ENCODE peak calls at places on chromosomes 3 and 15, in eight cellular contexts. B is HCT116; R is GM23248; W is mucosa of descending colon; H is CD8-positive, alpha-beta T cell; C is NT2/D1; O is right cardiac atrium; Q is ovary. K is an unnamed sample. For H3K9me3, the result is how much of the 10 kb centered on the place peaks cover.

GRCh38 chr3:71581981-71582611 is 1.4 kb downstream of the FOXP1 start:
- DNase-seq in Q (peak), H (peak), C (peak), W (peak), B (no peak), R (peak), O (peak), K (peak)

GRCh38 chr15:70096215-70096974 is 1.3 kb downstream of the TLE3 start:
- DNase-seq in Q (peak), H (peak), R (peak), C (no peak), B (no peak), O (peak), W (peak), K (peak)

GRCh38 chr15:85010114-85010471 is 28.4 kb downstream of the PDE8A start:
- DNase-seq in C (no peak), R (no peak), O (no peak), B (no peak), H (no peak), Q (no peak), W (no peak), K (no peak)

GRCh38 chr3:27712136-27713065 is 9.7 kb downstream of the EOMES start:
- DNase-seq in C (peak), R (peak), Q (peak), O (peak), W (peak), H (peak), B (peak), K (peak)

GRCh38 chr3:32816439-32817194 is 1.2 kb upstream of the TRIM71 start:
- DNase-seq in Q (no peak), W (no peak), O (no peak), H (no peak), R (peak), C (peak), B (no peak), K (no peak)

GRCh38 chr3:135792174-135792573 is 173.4 kb upstream of the PPP2R3A start:
- DNase-seq in Q (no peak), R (no peak), O (no peak), C (no peak), W (no peak), H (no peak), B (no peak), K (no peak)

GRCh38 chr3:188262913-188263683 is 109.1 kb downstream of the LPP start:
- DNase-seq in W (no peak), C (no peak), Q (no peak), B (no peak), H (no peak), R (peak), O (peak), K (no peak)

GRCh38 chr3:48500656-48501055 is 3.3 kb downstream of the SHISA5 start:
- DNase-seq in R (no peak), H (no peak), Q (no peak), B (no peak), C (no peak), O (no peak), W (no peak), K (no peak)

GRCh38 chr3:179801263-179801662 is 148.4 kb downstream of the USP13 start:
- DNase-seq in H (no peak), C (no peak), B (no peak), O (no peak), R (peak), Q (no peak), W (no peak), K (no peak)

GRCh38 chr3:174051191-174051590 is 653.6 kb downstream of the NLGN1 start:
- DNase-seq in H (no peak), R (no peak), C (peak), O (no peak), W (no peak), Q (no peak), B (no peak), K (no peak)

GRCh38 chr15:39616731-39617455 is 36.0 kb downstream of the THBS1 start:
- DNase-seq in Q (no peak), W (no peak), H (no peak), O (no peak), B (no peak), R (peak), C (no peak), K (no peak)

GRCh38 chr15:85048430-85048829 is 66.8 kb downstream of the PDE8A start:
- DNase-seq in R (peak), H (no peak), W (no peak), Q (no peak), C (no peak), B (no peak), O (no peak), K (no peak)

GRCh38 chr3:133295199-133295901 is 104.5 kb upstream of the BFSP2 start:
- DNase-seq in W (no peak), O (no peak), Q (no peak), B (no peak), C (no peak), H (no peak), R (peak), K (no peak)

GRCh38 chr3:7144696-7145308 is 283.9 kb downstream of the GRM7 start:
- DNase-seq in H (no peak), B (peak), W (peak), C (peak), Q (no peak), O (no peak), R (peak), K (no peak)

GRCh38 chr15:64209680-64210334 is 47.0 kb upstream of the PPIB start:
- DNase-seq in W (peak), O (no peak), R (peak), C (no peak), H (no peak), B (peak), Q (no peak), K (no peak)

GRCh38 chr3:118863731-118864322 is 170.8 kb downstream of the IGSF11 start:
- DNase-seq in O (no peak), Q (no peak), C (peak), W (no peak), H (no peak), B (peak), R (peak), K (no peak)

GRCh38 chr15:59292393-59292792 is 80.3 kb downstream of the MYO1E start:
- DNase-seq in O (no peak), H (no peak), C (no peak), Q (no peak), R (no peak), B (no peak), W (no peak), K (no peak)

GRCh38 chr15:40155270-40155910 is 5.5 kb upstream of the BUB1B start:
- DNase-seq in O (no peak), C (no peak), W (peak), H (no peak), R (no peak), B (no peak), Q (no peak), K (no peak)

GRCh38 chr3:60829058-60829457 is 422.2 kb downstream of the FHIT start:
- DNase-seq in C (no peak), O (no peak), R (no peak), Q (no peak), H (no peak), W (no peak), B (no peak), K (no peak)

GRCh38 chr15:39195988-39196486 is 384.8 kb upstream of the THBS1 start:
- DNase-seq in H (no peak), R (peak), B (no peak), W (no peak), O (no peak), C (no peak), Q (no peak), K (no peak)

GRCh38 chr3:47605646-47606045 is 27.0 kb upstream of the CSPG5 start:
- DNase-seq in Q (no peak), H (no peak), C (no peak), B (no peak), W (peak), R (peak), O (no peak), K (no peak)

GRCh38 chr3:161474691-161475090 is 21.9 kb upstream of the OTOL1 start:
- DNase-seq in H (no peak), W (no peak), R (no peak), B (no peak), Q (no peak), C (no peak), O (no peak), K (no peak)

GRCh38 chr3:49260711-49261357 is 16.2 kb downstream of the C3orf62 start:
- DNase-seq in B (peak), W (no peak), R (no peak), H (no peak), Q (peak), C (no peak), O (no peak), K (no peak)

GRCh38 chr15:68687136-68687735 is 108.4 kb downstream of the CORO2B start:
- DNase-seq in R (no peak), W (no peak), C (no peak), Q (no peak), O (no peak), H (no peak), B (no peak), K (no peak)

GRCh38 chr3:37969601-37970100 is 20.9 kb upstream of the VILL start:
- DNase-seq in W (no peak), C (no peak), B (no peak), Q (no peak), H (no peak), O (peak), R (no peak), K (no peak)

GRCh38 chr3:50516048-50516871 is 12.8 kb upstream of the CACNA2D2 start:
- DNase-seq in W (peak), H (no peak), R (peak), O (peak), C (peak), Q (peak), B (no peak), K (no peak)

GRCh38 chr3:156820687-156821070 is 5.5 kb upstream of the LEKR1 start:
- DNase-seq in Q (no peak), O (no peak), H (no peak), W (no peak), C (no peak), R (peak), B (no peak), K (no peak)

GRCh38 chr3:129594907-129595390 is 11.5 kb downstream of the PLXND1 start:
- DNase-seq in O (no peak), B (no peak), R (no peak), H (no peak), W (no peak), C (no peak), Q (no peak), K (no peak)

GRCh38 chr3:138974467-138974866 is 27.4 kb downstream of the FOXL2NB start:
- DNase-seq in W (peak), H (no peak), C (no peak), R (peak), B (no peak), O (no peak), Q (no peak), K (no peak)

GRCh38 chr3:123535580-123535979 is 49.3 kb downstream of the HACD2 start:
- DNase-seq in C (no peak), B (no peak), H (no peak), W (no peak), Q (no peak), O (no peak), R (peak), K (no peak)

GRCh38 chr3:186454881-186455703 is 89.1 kb downstream of the CRYGS start:
- DNase-seq in B (no peak), R (no peak), Q (no peak), C (no peak), W (no peak), H (no peak), O (no peak), K (no peak)

GRCh38 chr15:75493732-75494131 is 42.2 kb upstream of the SIN3A start:
- DNase-seq in W (no peak), C (no peak), O (no peak), Q (no peak), B (no peak), H (no peak), R (no peak), K (no peak)

GRCh38 chr15:45456212-45457106 is 66.1 kb downstream of the SLC30A4 start:
- DNase-seq in W (peak), C (no peak), R (peak), O (peak), Q (peak), H (peak), B (peak), K (peak)

GRCh38 chr3:154022603-154023002 is 98.6 kb upstream of the ARHGEF26 start:
- DNase-seq in R (no peak), B (no peak), O (no peak), Q (no peak), W (no peak), H (no peak), C (no peak), K (no peak)

GRCh38 chr15:43241100-43241499 is 20.3 kb upstream of the EPB42 start:
- DNase-seq in W (no peak), C (no peak), Q (no peak), R (peak), O (peak), H (no peak), B (no peak), K (no peak)

GRCh38 chr3:133448478-133449122 is 48.7 kb downstream of the BFSP2 start:
- DNase-seq in C (no peak), H (no peak), B (no peak), Q (no peak), W (peak), R (no peak), O (no peak), K (no peak)

GRCh38 chr15:84734794-84735479 is 13.5 kb upstream of the ZNF592 start:
- DNase-seq in R (no peak), B (peak), H (peak), O (peak), Q (no peak), C (peak), W (peak), K (peak)

GRCh38 chr15:76335851-76336253 is 721 bp upstream of the ISL2 start:
- DNase-seq in B (no peak), H (no peak), C (no peak), O (no peak), W (peak), Q (no peak), R (no peak), K (no peak)

GRCh38 chr3:75727985-75728384 is 57.4 kb downstream of the ZNF717 start:
- DNase-seq in C (no peak), R (no peak), O (no peak), W (no peak), B (no peak), H (no peak), Q (no peak), K (no peak)
- H3K9me3 ChIP-seq in C (half or more), R (under half), O (under half), W (half or more), B (under half), H (under half), Q (half or more), K (under half)

GRCh38 chr3:18703798-18704197 is 278.7 kb upstream of the SATB1 start:
- DNase-seq in Q (no peak), B (no peak), R (no peak), O (no peak), W (no peak), H (no peak), C (no peak), K (no peak)

DNA sequence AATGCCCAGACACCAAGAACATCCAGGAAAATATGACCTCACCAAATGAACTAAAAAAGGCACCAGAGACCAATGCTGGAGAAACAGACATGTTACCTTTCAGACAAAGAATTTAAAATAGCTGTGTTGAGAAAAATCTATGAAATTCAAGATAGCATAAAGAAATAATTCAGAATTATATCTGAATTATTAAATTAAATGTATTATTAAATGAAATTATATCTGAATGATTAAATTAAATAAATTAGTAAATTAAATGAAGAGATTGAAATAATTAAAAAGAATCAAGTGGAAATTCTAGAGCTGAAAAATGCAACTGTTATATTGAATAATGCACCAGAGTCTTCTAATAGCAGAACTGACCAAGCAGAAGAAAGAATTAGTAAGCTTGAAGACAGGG is 279.2 kb upstream of the SATB1 start:
- DNase-seq in Q (no peak), O (no peak), R (no peak), W (no peak), B (no peak), C (no peak), H (no peak), K (no peak)
- H3K9me3 ChIP-seq in Q (under half), O (under half), R (under half), W (under half), B (under half), C (under half), H (under half), K (under half)

GRCh38 chr3:101384426-101384825 is 64.1 kb upstream of the IMPG2 start:
- DNase-seq in C (no peak), W (no peak), H (no peak), R (no peak), Q (no peak), O (no peak), B (no peak), K (no peak)

GRCh38 chr3:101379695-101380376 is 59.5 kb upstream of the IMPG2 start:
- DNase-seq in H (no peak), W (no peak), Q (no peak), R (no peak), C (no peak), O (no peak), B (no peak), K (no peak)

GRCh38 chr3:101383656-101384055 is 63.3 kb upstream of the IMPG2 start:
- DNase-seq in O (no peak), Q (no peak), C (no peak), B (no peak), R (no peak), W (no peak), H (no peak), K (no peak)

GRCh38 chr3:101383156-101383575 is 62.8 kb upstream of the IMPG2 start:
- DNase-seq in Q (peak), W (no peak), R (no peak), C (no peak), O (no peak), H (no peak), B (no peak), K (no peak)

GRCh38 chr3:101381809-101382208 is 61.4 kb upstream of the IMPG2 start:
- DNase-seq in R (peak), W (no peak), B (peak), C (no peak), O (no peak), Q (no peak), H (no peak), K (no peak)
- H3K9me3 ChIP-seq in R (under half), W (under half), B (under half), C (under half), O (under half), Q (under half), H (under half), K (under half)

GRCh38 chr3:930866-931265 is 162.0 kb upstream of the CNTN6 start:
- DNase-seq in O (no peak), C (no peak), Q (no peak), R (no peak), B (no peak), W (no peak), H (no peak), K (no peak)
- H3K9me3 ChIP-seq in O (under half), C (under half), Q (under half), R (under half), B (under half), W (under half), H (under half), K (under half)

DNA sequence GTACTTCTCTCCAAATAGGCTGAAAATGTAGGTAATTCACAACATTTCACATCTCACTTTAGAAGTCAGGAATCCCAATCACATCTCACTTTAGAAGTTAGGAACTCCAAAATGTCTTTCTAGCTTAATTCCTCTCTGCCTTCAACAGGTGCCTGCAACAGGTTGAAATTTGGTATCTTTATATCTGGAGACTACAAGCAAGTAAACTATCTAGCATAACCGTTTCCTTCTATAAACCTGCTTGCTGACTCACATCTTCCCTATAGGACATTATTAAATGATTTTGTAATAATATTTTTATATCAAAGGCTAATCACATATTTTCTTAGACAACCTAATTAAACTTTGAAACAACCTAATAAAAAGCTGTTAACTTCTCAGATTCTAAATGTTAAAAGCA is 18.2 kb downstream of the RFX7 start:
- DNase-seq in B (no peak), C (no peak), Q (no peak), H (no peak), O (no peak), R (no peak), W (no peak), K (no peak)
- H3K9me3 ChIP-seq in B (under half), C (under half), Q (under half), H (under half), O (under half), R (under half), W (under half), K (under half)

DNA sequence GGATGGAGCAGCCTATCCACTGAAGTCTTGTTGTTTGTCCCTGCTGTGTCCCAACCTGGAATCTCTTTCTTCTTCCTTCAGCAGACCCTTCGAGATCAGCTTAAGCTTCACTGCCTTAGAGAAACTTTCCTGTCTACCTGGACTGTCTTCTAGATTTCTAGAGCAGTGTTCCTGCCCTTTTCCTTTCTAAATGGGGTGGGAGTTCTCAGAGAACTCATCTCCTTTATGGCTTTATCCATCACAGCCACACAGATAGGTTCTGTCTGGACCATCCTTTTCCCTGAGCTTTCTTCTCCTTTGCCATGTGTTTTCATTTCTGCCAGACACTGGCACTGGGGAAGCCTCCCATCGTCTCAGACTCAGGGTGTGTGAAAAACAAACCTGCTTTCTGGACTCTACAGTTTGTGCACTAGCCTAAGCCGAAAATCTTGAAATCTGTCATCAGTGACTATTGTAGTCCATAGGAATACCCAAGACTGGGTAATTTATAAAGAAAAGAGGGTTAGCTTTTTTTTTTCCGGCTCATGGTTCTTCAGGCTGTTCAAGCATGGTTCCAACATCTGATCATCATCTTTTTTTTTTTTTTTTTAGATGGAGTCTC is 177.5 kb downstream of the PGPEP1L start:
- DNase-seq in R (no peak), C (no peak), B (no peak), H (no peak), O (no peak), Q (no peak), W (no peak), K (no peak)
- H3K9me3 ChIP-seq in R (under half), C (half or more), B (under half), H (under half), O (under half), Q (under half), W (under half), K (under half)

K was measured in T-helper 17 cell.